ENCODE peak calls at places on chromosome 13, in four cellular contexts. One of them, this sample, is unnamed.
A peak's percentile ranks its signal among the peaks of the same experiment; 100 is the strongest.

GRCh38 chr13:44004881-44005280 is 125.2 kb downstream of the LACC1 start:
- DNase-seq in WTC11: no peak
- DNase-seq in K562: no peak
- DNase-seq in SK-N-SH: no peak
- DNase-seq in this sample: no peak

GRCh38 chr13:84400711-84401110 is 518.4 kb upstream of the SLITRK1 start:
- DNase-seq in WTC11: no peak
- DNase-seq in K562: no peak
- DNase-seq in SK-N-SH: no peak
- DNase-seq in this sample: no peak

GRCh38 chr13:98821372-98822237 is 69.1 kb upstream of the SLC15A1 start:
- DNase-seq in WTC11: no peak
- DNase-seq in K562: no peak
- DNase-seq in SK-N-SH: peak; percentile 45
- DNase-seq in this sample: peak; percentile 51

GRCh38 chr13:42807236-42807635 is 25.9 kb downstream of the FAM216B start:
- DNase-seq in WTC11: no peak
- DNase-seq in K562: no peak
- DNase-seq in SK-N-SH: no peak
- DNase-seq in this sample: no peak

GRCh38 chr13:50910483-50910805 is 853 bp downstream of the RNASEH2B start:
- DNase-seq in WTC11: peak; percentile 44
- DNase-seq in K562: no peak
- DNase-seq in SK-N-SH: peak; percentile 73
- DNase-seq in this sample: peak; percentile 29

GRCh38 chr13:112962911-112963625 is 5.9 kb upstream of the MCF2L start:
- DNase-seq in WTC11: no peak
- DNase-seq in K562: no peak
- DNase-seq in SK-N-SH: no peak
- DNase-seq in this sample: no peak

GRCh38 chr13:76823969-76824368 is 62.2 kb downstream of the KCTD12 start:
- DNase-seq in WTC11: no peak
- DNase-seq in K562: no peak
- DNase-seq in SK-N-SH: no peak
- DNase-seq in this sample: no peak

GRCh38 chr13:110398564-110399507 is 91.8 kb downstream of the COL4A2 start:
- DNase-seq in WTC11: no peak
- DNase-seq in K562: no peak
- DNase-seq in SK-N-SH: no peak
- DNase-seq in this sample: no peak

GRCh38 chr13:23512762-23513395 is 57.3 kb upstream of the TNFRSF19 start:
- DNase-seq in WTC11: no peak
- DNase-seq in K562: no peak
- DNase-seq in SK-N-SH: no peak
- DNase-seq in this sample: no peak

GRCh38 chr13:27955192-27955591 is 13.9 kb downstream of the CDX2 start:
- DNase-seq in WTC11: no peak
- DNase-seq in K562: no peak
- DNase-seq in SK-N-SH: no peak
- DNase-seq in this sample: no peak

GRCh38 chr13:27956576-27957300 is 12.4 kb downstream of the CDX2 start:
- DNase-seq in WTC11: no peak
- DNase-seq in K562: no peak
- DNase-seq in SK-N-SH: no peak
- DNase-seq in this sample: no peak

GRCh38 chr13:27954406-27954851 is 14.7 kb downstream of the CDX2 start:
- DNase-seq in WTC11: peak; percentile 71
- DNase-seq in K562: no peak
- DNase-seq in SK-N-SH: peak; percentile 34
- DNase-seq in this sample: no peak

GRCh38 chr13:27952931-27953670 is 16.0 kb downstream of the CDX2 start:
- DNase-seq in WTC11: peak; percentile 40
- DNase-seq in K562: no peak
- DNase-seq in SK-N-SH: no peak
- DNase-seq in this sample: peak; percentile 15

DNA sequence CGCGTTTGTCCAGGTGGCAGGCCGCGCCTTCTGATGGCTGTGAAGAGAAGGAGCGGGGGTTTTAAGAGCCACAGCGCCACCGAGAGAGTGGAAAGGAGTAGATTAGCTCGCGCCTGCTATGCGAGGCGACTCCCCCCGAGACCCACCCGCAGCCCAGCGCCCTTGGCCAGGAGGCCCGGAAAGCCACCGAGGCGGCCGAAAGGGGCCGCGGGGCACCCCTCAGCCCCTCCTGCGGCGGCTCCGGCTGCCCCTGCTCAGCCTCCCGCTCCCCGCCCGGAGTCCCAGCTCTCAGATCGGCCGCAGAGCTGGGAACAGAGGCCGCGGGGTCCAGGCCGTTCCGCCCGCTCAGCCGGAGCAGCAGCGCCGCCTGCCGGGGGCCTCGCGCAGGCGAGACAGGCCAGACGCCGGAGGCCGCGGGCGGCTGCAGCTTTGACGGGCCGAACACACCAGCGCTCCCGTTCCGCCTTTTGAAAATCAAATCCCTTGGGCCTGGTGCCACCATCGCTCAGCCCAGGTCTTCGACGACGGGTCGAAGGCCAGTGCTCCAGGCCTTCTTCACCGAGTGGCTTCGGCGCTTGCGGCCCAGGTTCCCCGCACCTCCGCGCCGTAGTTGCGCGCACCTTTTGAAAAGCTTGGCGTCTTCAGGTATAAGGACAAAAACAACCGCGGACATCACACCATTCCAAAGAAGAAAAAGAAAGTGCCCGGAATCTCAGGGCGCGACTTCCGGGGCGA is 15.3 kb downstream of the CDX2 start:
- DNase-seq in WTC11: peak; percentile 91
- DNase-seq in K562: peak; percentile 56
- DNase-seq in SK-N-SH: peak; percentile 90
- DNase-seq in this sample: peak; percentile 19
- TF ChIP-seq FOXJ3 in WTC11: no peak
- TF ChIP-seq FOXJ3 in K562: no peak
- TF ChIP-seq FOXJ3 in SK-N-SH: no peak
- TF ChIP-seq FOXJ3 in this sample: no peak

GRCh38 chr13:80903911-80904310 is 563.0 kb upstream of the SPRY2 start:
- DNase-seq in WTC11: no peak
- DNase-seq in K562: no peak
- DNase-seq in SK-N-SH: no peak
- DNase-seq in this sample: no peak
- TF ChIP-seq FOXJ3 in WTC11: no peak
- TF ChIP-seq FOXJ3 in K562: no peak
- TF ChIP-seq FOXJ3 in SK-N-SH: no peak
- TF ChIP-seq FOXJ3 in this sample: no peak

DNA sequence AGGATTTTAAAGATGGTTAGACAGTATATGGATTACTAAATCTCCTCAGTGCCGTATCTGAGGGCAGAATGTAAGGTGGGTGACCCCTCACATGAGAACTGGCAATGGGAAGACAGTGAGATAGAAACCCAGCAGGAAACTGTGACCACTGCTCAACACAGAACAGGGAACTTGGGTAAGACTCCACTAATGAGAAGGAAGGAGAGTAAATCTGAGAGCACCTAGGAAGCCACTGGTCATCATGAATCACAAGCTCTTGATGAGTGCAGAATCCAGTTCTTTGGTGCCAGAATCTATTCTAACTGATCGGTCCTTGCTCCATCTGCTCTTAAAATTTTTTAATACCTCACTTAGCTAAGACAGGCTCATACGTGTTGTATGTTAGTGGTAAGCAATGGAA is 261.8 kb downstream of the KLF12 start:
- DNase-seq in WTC11: no peak
- DNase-seq in K562: no peak
- DNase-seq in SK-N-SH: no peak
- DNase-seq in this sample: no peak
- TF ChIP-seq FOXJ3 in WTC11: no peak
- TF ChIP-seq FOXJ3 in K562: no peak
- TF ChIP-seq FOXJ3 in SK-N-SH: no peak
- TF ChIP-seq FOXJ3 in this sample: no peak

GRCh38 chr13:101624981-101625380 is 172.5 kb downstream of the ITGBL1 start:
- DNase-seq in WTC11: no peak
- DNase-seq in K562: no peak
- DNase-seq in SK-N-SH: no peak
- DNase-seq in this sample: no peak

GRCh38 chr13:101627556-101627943 is 175.1 kb downstream of the ITGBL1 start:
- DNase-seq in WTC11: no peak
- DNase-seq in K562: no peak
- DNase-seq in SK-N-SH: no peak
- DNase-seq in this sample: no peak

GRCh38 chr13:101623469-101624209 is 171.2 kb downstream of the ITGBL1 start:
- DNase-seq in WTC11: no peak
- DNase-seq in K562: no peak
- DNase-seq in SK-N-SH: no peak
- DNase-seq in this sample: peak; percentile 0

GRCh38 chr13:101626925-101627555 is 174.6 kb downstream of the ITGBL1 start:
- DNase-seq in WTC11: no peak
- DNase-seq in K562: no peak
- DNase-seq in SK-N-SH: no peak
- DNase-seq in this sample: no peak

DNA sequence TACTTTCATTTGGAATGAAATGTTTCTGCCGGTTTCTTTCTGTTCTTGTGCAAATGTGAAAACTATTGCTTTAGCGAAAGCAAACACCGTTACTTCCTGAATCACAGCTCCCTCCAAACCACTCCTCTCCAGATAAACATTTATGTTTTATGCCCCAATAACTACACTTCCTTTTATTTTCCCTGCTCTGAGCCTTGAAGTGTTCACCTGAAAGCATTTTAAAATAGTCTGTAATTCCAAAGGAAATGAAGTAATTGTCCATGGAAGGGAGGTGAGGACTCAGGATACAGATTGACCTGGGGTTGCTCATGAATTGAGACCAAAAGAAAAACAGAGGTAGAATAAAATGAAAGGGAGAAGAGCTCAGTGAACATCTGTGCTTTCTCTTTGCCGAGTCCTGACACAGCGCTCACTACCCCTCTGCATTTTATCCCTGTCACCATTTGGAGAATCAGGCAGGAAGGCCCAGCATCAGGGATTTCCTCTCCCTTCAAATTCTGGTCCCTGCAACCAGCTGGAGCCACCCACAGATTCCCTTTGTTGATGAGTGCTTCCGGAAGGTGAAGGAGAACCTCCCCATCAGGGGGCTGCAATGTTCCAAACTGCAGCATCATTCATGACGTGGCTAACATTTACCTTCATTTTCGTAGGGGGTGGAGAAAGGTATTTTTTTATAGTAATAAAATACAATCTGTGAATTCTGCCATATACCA is 171.9 kb downstream of the ITGBL1 start:
- DNase-seq in WTC11: peak; percentile 22
- DNase-seq in K562: no peak
- DNase-seq in SK-N-SH: no peak
- DNase-seq in this sample: no peak
- TF ChIP-seq FOXJ3 in WTC11: no peak
- TF ChIP-seq FOXJ3 in K562: no peak
- TF ChIP-seq FOXJ3 in SK-N-SH: no peak
- TF ChIP-seq FOXJ3 in this sample: no peak

GRCh38 chr13:45219123-45219891 is 18.5 kb upstream of the KCTD4 start:
- DNase-seq in WTC11: no peak
- DNase-seq in K562: no peak
- DNase-seq in SK-N-SH: no peak
- DNase-seq in this sample: peak; percentile 65
- TF ChIP-seq FOXJ3 in WTC11: no peak
- TF ChIP-seq FOXJ3 in K562: no peak
- TF ChIP-seq FOXJ3 in SK-N-SH: no peak
- TF ChIP-seq FOXJ3 in this sample: no peak

GRCh38 chr13:33388254-33388998 is 102.9 kb upstream of the STARD13 start:
- DNase-seq in WTC11: no peak
- DNase-seq in K562: no peak
- DNase-seq in SK-N-SH: no peak
- DNase-seq in this sample: no peak
- TF ChIP-seq FOXJ3 in WTC11: no peak
- TF ChIP-seq FOXJ3 in K562: no peak
- TF ChIP-seq FOXJ3 in SK-N-SH: no peak
- TF ChIP-seq FOXJ3 in this sample: no peak

GRCh38 chr13:72199640-72200039 is 332.6 kb upstream of the DACH1 start:
- DNase-seq in WTC11: no peak
- DNase-seq in K562: no peak
- DNase-seq in SK-N-SH: no peak
- DNase-seq in this sample: no peak

GRCh38 chr13:72205773-72206172 is 338.8 kb upstream of the DACH1 start:
- DNase-seq in WTC11: no peak
- DNase-seq in K562: no peak
- DNase-seq in SK-N-SH: no peak
- DNase-seq in this sample: no peak

GRCh38 chr13:72208112-72208645 is 341.2 kb upstream of the DACH1 start:
- DNase-seq in WTC11: no peak
- DNase-seq in K562: no peak
- DNase-seq in SK-N-SH: peak; percentile 9
- DNase-seq in this sample: no peak

GRCh38 chr13:72201726-72202125 is 334.7 kb upstream of the DACH1 start:
- DNase-seq in WTC11: no peak
- DNase-seq in K562: no peak
- DNase-seq in SK-N-SH: no peak
- DNase-seq in this sample: no peak

GRCh38 chr13:72204291-72204690 is 337.3 kb upstream of the DACH1 start:
- DNase-seq in WTC11: no peak
- DNase-seq in K562: no peak
- DNase-seq in SK-N-SH: no peak
- DNase-seq in this sample: no peak
- TF ChIP-seq FOXJ3 in WTC11: no peak
- TF ChIP-seq FOXJ3 in K562: no peak
- TF ChIP-seq FOXJ3 in SK-N-SH: no peak
- TF ChIP-seq FOXJ3 in this sample: no peak

GRCh38 chr13:67792151-67792665 is 562.1 kb upstream of the PCDH9 start:
- DNase-seq in WTC11: no peak
- DNase-seq in K562: no peak
- DNase-seq in SK-N-SH: no peak
- DNase-seq in this sample: no peak
- TF ChIP-seq FOXJ3 in WTC11: no peak
- TF ChIP-seq FOXJ3 in K562: no peak
- TF ChIP-seq FOXJ3 in SK-N-SH: no peak
- TF ChIP-seq FOXJ3 in this sample: no peak

This sample was measured in HepG2.